ENCODE peak calls at places on chromosomes 3 and 15, in four cellular contexts. C, A, E and R are unnamed samples.

GRCh38 chr15:31268911-31269784 is 57.5 kb upstream of the KLF13 start:
- DNase-seq in C (no peak), E (no peak), A (no peak), R (no peak)

GRCh38 chr3:59731909-59732308 is 682.1 kb upstream of the CFAP20DC start:
- DNase-seq in C (peak; percentile 31), E (peak; percentile 50), A (no peak), R (no peak)

GRCh38 chr3:64384561-64384960 is 159.3 kb upstream of the PRICKLE2 start:
- DNase-seq in A (no peak), C (no peak), E (no peak), R (no peak)

GRCh38 chr3:114627760-114628159 is 333.9 kb downstream of the TIGIT start:
- DNase-seq in E (no peak), C (no peak), A (no peak), R (no peak)

GRCh38 chr3:117526485-117527079 is 817.0 kb downstream of the TUSC7 start:
- DNase-seq in E (peak; percentile 45), C (no peak), A (no peak), R (no peak)

GRCh38 chr3:158680861-158681260 is 8.4 kb upstream of the LXN start:
- DNase-seq in C (no peak), E (no peak), A (no peak), R (no peak)

GRCh38 chr3:113249111-113249510 is 37.8 kb downstream of the BOC start:
- DNase-seq in A (no peak), E (no peak), C (no peak), R (no peak)

GRCh38 chr3:48747703-48748102 is 30.7 kb upstream of the IP6K2 start:
- DNase-seq in E (no peak), C (no peak), A (no peak), R (no peak)

GRCh38 chr3:195265363-195265976 is 5.5 kb downstream of the XXYLT1 start:
- DNase-seq in A (peak; percentile 2), C (no peak), E (no peak), R (no peak)

GRCh38 chr3:2772803-2773202 is 337.4 kb downstream of the IL5RA start:
- DNase-seq in A (no peak), C (no peak), E (no peak), R (no peak)

GRCh38 chr3:2770451-2770850 is 339.7 kb downstream of the IL5RA start:
- DNase-seq in E (no peak), C (no peak), A (no peak), R (no peak)

GRCh38 chr3:2774485-2774884 is 335.7 kb downstream of the IL5RA start:
- DNase-seq in A (no peak), C (no peak), E (no peak), R (no peak)

GRCh38 chr3:2771711-2772110 is 338.5 kb downstream of the IL5RA start:
- DNase-seq in E (no peak), C (no peak), A (no peak), R (no peak)

GRCh38 chr3:2771193-2771592 is 339.0 kb downstream of the IL5RA start:
- DNase-seq in C (peak; percentile 39), E (no peak), A (no peak), R (no peak)
- TF ChIP-seq SPI1 in C (no peak), E (no peak), A (no peak), R (no peak)

DNA sequence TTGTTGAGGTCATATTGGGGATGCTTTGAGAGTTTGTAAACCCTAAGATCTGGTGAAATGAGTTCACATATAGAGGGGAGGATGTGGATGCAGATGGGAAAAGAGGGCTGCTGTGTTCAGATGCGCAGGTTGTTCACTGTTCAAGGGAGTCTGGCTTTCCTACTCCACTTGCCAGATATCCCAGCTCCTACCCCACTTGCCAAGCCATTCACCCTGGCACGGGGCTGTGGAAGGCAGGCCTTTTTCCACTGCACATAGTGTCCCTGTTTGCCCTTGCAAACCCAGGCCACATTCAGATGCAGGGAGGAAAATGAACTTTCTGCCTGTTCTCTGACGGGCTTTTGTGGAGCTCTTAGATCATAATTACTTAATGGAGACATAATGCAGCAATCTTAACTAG is 29.0 kb downstream of the CRABP1 start:
- DNase-seq in A (no peak), C (no peak), E (no peak), R (no peak)
- TF ChIP-seq SPI1 in A (no peak), C (no peak), E (no peak), R (no peak)

GRCh38 chr3:14766428-14767244 is 52.1 kb upstream of the FGD5 start:
- DNase-seq in C (no peak), A (no peak), E (no peak), R (no peak)
- TF ChIP-seq SPI1 in C (no peak), A (no peak), E (no peak), R (no peak)

GRCh38 chr15:74750759-74751158 is 2.1 kb downstream of the CYP1A2 start:
- DNase-seq in C (no peak), E (no peak), A (no peak), R (no peak)
- TF ChIP-seq SPI1 in C (no peak), E (no peak), A (no peak), R (no peak)

DNA sequence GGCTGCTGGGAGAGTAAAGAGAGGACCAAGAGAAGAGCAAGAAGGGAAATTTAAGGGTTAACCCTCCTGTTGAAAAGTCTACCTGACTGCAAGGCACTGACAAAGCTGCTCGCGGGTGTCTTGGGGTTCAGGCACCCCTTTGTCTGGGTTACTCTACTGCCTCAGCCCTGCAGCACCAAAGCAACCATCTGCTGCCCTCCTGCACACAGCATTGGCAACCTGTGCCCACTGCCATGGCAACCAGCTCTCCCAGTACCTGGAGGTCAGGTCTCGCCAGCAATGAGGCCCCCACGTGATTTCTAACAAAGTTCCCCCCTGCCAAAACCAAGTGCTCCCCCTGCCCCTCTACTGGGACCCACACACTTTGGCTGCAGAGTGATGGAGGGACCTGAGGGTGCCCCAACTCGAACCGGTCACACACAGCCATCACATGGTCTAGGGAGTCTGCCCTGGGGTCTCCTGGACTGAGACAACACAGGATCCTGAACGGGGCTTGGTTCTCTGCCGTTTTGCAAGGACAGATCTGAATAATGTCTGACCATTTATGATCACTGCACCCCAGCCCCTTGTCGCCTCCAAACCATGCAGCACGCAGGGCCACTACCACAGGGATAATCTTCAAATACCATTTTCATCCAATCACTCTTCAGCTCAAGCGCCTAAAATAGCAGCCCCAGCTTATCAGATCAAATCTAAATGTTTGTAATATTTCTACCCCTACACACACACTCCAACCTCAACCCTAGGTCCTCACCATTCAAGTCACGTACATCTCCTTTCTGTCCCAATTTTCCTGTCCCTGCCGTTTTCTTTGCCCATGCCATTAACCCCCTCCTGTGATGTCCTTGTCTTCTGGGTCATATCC is 50.7 kb downstream of the ADCY5 start:
- DNase-seq in E (no peak), A (no peak), C (no peak), R (no peak)
- TF ChIP-seq SPI1 in E (no peak), A (no peak), C (no peak), R (no peak)

DNA sequence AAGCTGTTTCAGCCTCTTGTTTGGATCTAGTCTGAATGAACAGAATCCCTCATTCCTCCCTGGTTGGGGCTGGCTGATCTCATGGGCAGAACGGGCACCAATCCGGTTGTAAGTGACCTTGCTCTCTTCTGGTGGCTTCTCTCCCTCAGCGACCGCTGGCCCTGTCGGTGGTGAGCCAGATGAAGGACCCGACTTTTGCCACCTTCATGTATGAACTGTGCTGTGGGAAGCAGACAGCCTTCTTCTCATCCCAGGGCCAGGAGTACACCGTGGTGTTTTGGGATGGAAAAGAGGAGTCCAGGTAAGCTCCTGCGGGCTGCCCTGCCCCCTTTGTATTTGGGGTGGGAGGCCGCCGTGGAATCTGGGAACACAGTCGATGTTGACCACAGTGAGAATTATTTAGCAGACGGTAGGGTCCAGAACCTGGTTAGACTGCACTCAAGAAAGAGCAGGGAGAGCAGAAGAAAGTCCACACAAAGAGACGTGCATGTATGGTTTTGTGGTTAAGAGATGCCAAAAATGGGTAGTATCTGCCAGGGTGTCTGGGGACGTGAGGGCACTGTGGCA is 138.8 kb downstream of the LRRK1 start:
- DNase-seq in E (no peak), A (no peak), C (no peak), R (no peak)
- TF ChIP-seq SPI1 in E (no peak), A (no peak), C (no peak), R (no peak)